ENCODE peak calls at places on chromosomes 16 and 17, in five cellular contexts. Z, N, T, I and P are unnamed samples.

GRCh38 chr17:70144260-70144846 is 25.0 kb upstream of the KCNJ2 start:
- DNase-seq in T (peak; percentile 29), Z (no peak), I (no peak), N (no peak), P (no peak)

GRCh38 chr16:2776500-2777139 is 460 bp downstream of the ELOB start:
- DNase-seq in I (peak; percentile 77), Z (no peak), T (peak; percentile 46), N (no peak), P (no peak)

GRCh38 chr17:5793899-5794298 is 209.6 kb upstream of the NLRP1 start:
- DNase-seq in T (peak; percentile 10), Z (no peak), I (no peak), N (no peak), P (no peak)

GRCh38 chr16:77961811-77962210 is 60.5 kb upstream of the CLEC3A start:
- DNase-seq in I (no peak), Z (no peak), T (peak; percentile 21), N (no peak), P (no peak)

GRCh38 chr16:66910175-66910940 is 8.3 kb downstream of the CDH16 start:
- DNase-seq in I (no peak), Z (no peak), T (no peak), N (no peak), P (no peak)

GRCh38 chr16:491225-491919 is 36.1 kb upstream of the CAPN15 start:
- DNase-seq in N (no peak), I (no peak), Z (no peak), T (peak; percentile 88), P (no peak)

GRCh38 chr16:66849021-66849420 is 4.8 kb downstream of the CA7 start:
- DNase-seq in T (no peak), N (no peak), I (no peak), Z (no peak), P (no peak)

GRCh38 chr16:3902731-3903130 is 22.2 kb upstream of the CREBBP start:
- DNase-seq in I (peak; percentile 18), T (no peak), N (no peak), Z (no peak), P (no peak)

GRCh38 chr17:73508057-73508930 is 136.0 kb downstream of the SDK2 start:
- DNase-seq in Z (no peak), T (no peak), I (no peak), N (no peak), P (no peak)

GRCh38 chr16:46848768-46849764 is 18.1 kb upstream of the C16orf87 start:
- DNase-seq in T (no peak), Z (no peak), N (no peak), I (no peak), P (no peak)

GRCh38 chr17:46822388-46822921 is 4.0 kb upstream of the WNT3 start:
- DNase-seq in T (peak; percentile 24), N (no peak), I (peak; percentile 74), Z (no peak), P (no peak)

GRCh38 chr17:35740997-35741931 is 9.8 kb downstream of the RASL10B start:
- DNase-seq in T (no peak), Z (no peak), N (no peak), I (no peak), P (no peak)

GRCh38 chr17:1746975-1747543 is 4.4 kb downstream of the SERPINF2 start:
- DNase-seq in N (no peak), T (no peak), I (peak; percentile 94), Z (no peak), P (no peak)
- H3K4me3 ChIP-seq in N (no peak overlapping the region), T (no peak overlapping the region), I (no peak overlapping the region), Z (no peak overlapping the region), P (no peak overlapping the region)

DNA sequence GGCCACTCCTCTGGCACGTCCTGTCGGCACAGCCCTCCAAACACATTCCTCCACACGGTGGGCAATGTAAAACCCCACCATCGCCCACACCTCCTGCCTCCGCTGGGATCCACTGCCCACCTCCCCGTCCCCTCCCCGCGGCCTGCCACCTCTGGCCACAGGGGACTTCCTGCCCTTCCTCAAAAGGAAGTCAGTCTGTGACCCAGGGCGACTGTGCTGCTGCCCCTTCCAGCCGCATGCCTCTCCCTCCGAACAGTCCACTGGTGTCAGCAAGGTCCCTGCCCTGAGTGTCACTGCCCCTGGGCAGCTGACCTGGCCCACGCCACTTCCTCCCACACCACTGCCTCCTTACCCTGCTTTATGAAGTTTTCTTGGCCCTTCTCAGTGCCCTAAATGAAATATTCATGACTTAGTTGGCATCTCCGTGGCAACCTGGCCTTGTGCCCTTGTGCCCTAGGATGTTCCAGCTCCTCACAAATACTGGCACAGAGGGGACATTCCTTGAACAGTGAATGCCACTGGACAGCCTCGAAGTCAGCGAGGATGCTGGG is 2.0 kb downstream of the PLD6 start:
- DNase-seq in Z (no peak), N (no peak), I (no peak), T (peak; percentile 13), P (no peak)
- H3K4me3 ChIP-seq in Z (no peak overlapping the region), N (peak overlapping the region; percentile 66), I (no peak overlapping the region), T (peak overlapping the region; percentile 76), P (no peak overlapping the region)

GRCh38 chr16:17258077-17258599 is 212.6 kb downstream of the XYLT1 start:
- DNase-seq in I (no peak), N (no peak), T (no peak), Z (no peak), P (no peak)

GRCh38 chr16:17259751-17260270 is 210.9 kb downstream of the XYLT1 start:
- DNase-seq in I (no peak), Z (no peak), N (no peak), T (no peak), P (no peak)

GRCh38 chr16:17260271-17260849 is 210.4 kb downstream of the XYLT1 start:
- DNase-seq in I (no peak), T (no peak), Z (no peak), N (no peak), P (no peak)

GRCh38 chr16:17257426-17257825 is 213.3 kb downstream of the XYLT1 start:
- DNase-seq in I (no peak), T (no peak), Z (no peak), N (no peak), P (no peak)

DNA sequence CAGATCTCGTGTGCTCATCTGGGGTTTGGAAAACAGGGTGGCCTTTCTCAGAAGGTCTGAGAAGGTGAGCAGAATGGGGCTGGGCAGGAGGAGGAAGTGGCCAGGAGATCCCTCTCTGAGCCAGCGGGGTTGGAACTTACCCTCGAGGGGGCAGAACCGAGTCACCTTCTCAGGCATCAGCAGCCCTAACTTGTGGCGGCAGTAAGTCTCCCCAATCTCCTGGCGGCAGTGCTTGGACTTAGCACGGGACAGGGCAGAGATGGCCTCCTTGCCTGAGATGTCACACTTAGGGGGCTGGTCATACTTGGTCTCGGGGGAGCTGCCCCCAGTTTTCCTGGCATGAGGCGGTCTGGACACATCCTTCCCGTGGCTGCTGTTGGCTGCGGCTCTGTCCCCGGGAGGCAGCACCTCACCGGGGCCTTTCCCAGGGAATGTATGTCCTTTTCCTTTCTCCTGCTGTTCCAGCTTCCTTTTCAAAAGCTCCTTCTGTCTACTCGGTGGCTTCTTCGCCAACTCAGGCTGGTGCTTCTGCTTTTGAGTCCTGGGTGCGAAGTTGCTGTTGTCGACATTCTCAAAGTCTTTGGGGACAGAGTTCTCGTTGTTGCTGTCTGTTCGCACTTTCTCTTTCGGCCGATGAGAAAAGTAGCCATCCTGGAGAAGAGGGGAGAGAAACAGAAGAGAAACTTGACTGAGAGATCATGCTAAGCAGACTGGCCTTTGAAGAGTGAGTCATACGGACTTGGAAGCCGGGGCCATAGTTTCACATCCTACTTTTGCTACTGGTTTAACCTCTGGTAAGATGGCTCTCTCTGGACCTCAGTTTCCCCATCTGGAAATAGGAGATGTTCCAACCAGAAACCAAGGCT is 211.7 kb downstream of the XYLT1 start:
- DNase-seq in I (no peak), N (no peak), T (peak; percentile 87), Z (no peak), P (no peak)
- H3K4me3 ChIP-seq in I (peak overlapping the region; percentile 8), N (peak overlapping the region; percentile 30), T (peak overlapping the region; percentile 50), Z (no peak overlapping the region), P (no peak overlapping the region)

GRCh38 chr17:1511290-1511689 is 5.1 kb downstream of the INPP5K start:
- DNase-seq in I (no peak), N (no peak), T (no peak), Z (no peak), P (no peak)
- H3K4me3 ChIP-seq in I (no peak overlapping the region), N (no peak overlapping the region), T (no peak overlapping the region), Z (no peak overlapping the region), P (no peak overlapping the region)